ENCODE peak calls at places on chromosomes 1 and 21, in seven cellular contexts. W is glutamatergic neuron, M is AG09309, K is fibroblast of mammary gland, N is mesothelial cell of epicardium, B is fibroblast of lung, X is neural crest cell. C is an unnamed sample.
A peak's percentile ranks its signal among the peaks of the same experiment; 100 is the strongest.

GRCh38 chr1:231663211-231663792 is 36.7 kb downstream of the DISC1 start:
- DNase-seq in W (no peak), M (no peak), K (peak; percentile 30), N (no peak), B (peak; percentile 18), X (no peak), C (no peak)

GRCh38 chr1:212313616-212314015 is 28.4 kb downstream of the PPP2R5A start:
- DNase-seq in W (no peak), M (peak; percentile 67), K (peak; percentile 88), N (no peak), B (peak; percentile 50), X (no peak), C (no peak)

GRCh38 chr1:47729685-47730084 is 267.5 kb downstream of the TRABD2B start:
- DNase-seq in W (no peak), M (no peak), K (no peak), N (no peak), B (no peak), X (no peak), C (no peak)

GRCh38 chr1:208781391-208782035 is 537.3 kb upstream of the PLXNA2 start:
- DNase-seq in W (no peak), M (no peak), K (no peak), N (no peak), B (no peak), X (no peak), C (no peak)

GRCh38 chr1:24955161-24955560 is 25.1 kb upstream of the RUNX3 start:
- DNase-seq in W (no peak), M (peak; percentile 55), K (peak; percentile 45), N (no peak), B (no peak), X (no peak), C (peak; percentile 87)

GRCh38 chr1:184888505-184888904 is 85.8 kb downstream of the NIBAN1 start:
- DNase-seq in W (no peak), M (peak; percentile 45), K (peak; percentile 78), N (no peak), B (peak; percentile 84), X (no peak), C (no peak)

GRCh38 chr21:34989337-34990151 is 59.6 kb downstream of the RUNX1 start:
- DNase-seq in W (no peak), M (peak; percentile 41), K (peak; percentile 31), N (no peak), B (no peak), X (no peak), C (no peak)

GRCh38 chr1:79312438-79312837 is 305.9 kb upstream of the ADGRL4 start:
- DNase-seq in W (no peak), M (no peak), K (no peak), N (no peak), B (no peak), X (no peak), C (no peak)

GRCh38 chr1:163758977-163759670 is 437.4 kb downstream of the NUF2 start:
- DNase-seq in W (no peak), M (no peak), K (no peak), N (no peak), B (no peak), X (no peak), C (no peak)

GRCh38 chr1:200911361-200911760 is 16.7 kb downstream of the INAVA start:
- DNase-seq in W (no peak), M (no peak), K (no peak), N (no peak), B (no peak), X (no peak), C (no peak)

GRCh38 chr21:26842976-26843911 is 2.0 kb downstream of the ADAMTS1 start:
- DNase-seq in W (peak; percentile 74), M (peak; percentile 86), K (peak; percentile 97), N (peak; percentile 69), B (peak; percentile 97), X (peak; percentile 68), C (no peak)

GRCh38 chr1:36885537-36886441 is 148.5 kb downstream of the GRIK3 start:
- DNase-seq in W (no peak), M (no peak), K (no peak), N (no peak), B (no peak), X (no peak), C (no peak)

GRCh38 chr1:15283500-15283899 is 36.5 kb downstream of the FHAD1 start:
- DNase-seq in W (no peak), M (peak; percentile 18), K (peak; percentile 16), N (no peak), B (no peak), X (no peak), C (no peak)

GRCh38 chr1:211335507-211336157 is 9.0 kb downstream of the TRAF5 start:
- DNase-seq in W (no peak), M (no peak), K (no peak), N (no peak), B (no peak), X (no peak), C (no peak)

GRCh38 chr21:36429672-36430546 is 44.7 kb downstream of the CHAF1B start:
- DNase-seq in W (peak; percentile 29), M (peak; percentile 92), K (peak; percentile 99), N (no peak), B (peak; percentile 97), X (no peak), C (peak; percentile 97)

GRCh38 chr1:216621536-216621935 is 101.7 kb downstream of the ESRRG start:
- DNase-seq in W (no peak), M (no peak), K (no peak), N (no peak), B (no peak), X (no peak), C (no peak)

GRCh38 chr1:235246022-235246948 is 81.7 kb downstream of the ARID4B start:
- DNase-seq in W (no peak), M (no peak), K (no peak), N (no peak), B (no peak), X (no peak), C (no peak)

GRCh38 chr1:38305666-38306065 is 259.1 kb upstream of the POU3F1 start:
- DNase-seq in W (no peak), M (no peak), K (no peak), N (no peak), B (no peak), X (no peak), C (no peak)

GRCh38 chr1:58989845-58990244 is 206.0 kb upstream of the JUN start:
- DNase-seq in W (no peak), M (no peak), K (no peak), N (no peak), B (no peak), X (no peak), C (no peak)
- TF ChIP-seq CTCF in W (no peak), M (no peak), K (no peak), N (no peak), B (no peak), X (no peak), C (no peak)

DNA sequence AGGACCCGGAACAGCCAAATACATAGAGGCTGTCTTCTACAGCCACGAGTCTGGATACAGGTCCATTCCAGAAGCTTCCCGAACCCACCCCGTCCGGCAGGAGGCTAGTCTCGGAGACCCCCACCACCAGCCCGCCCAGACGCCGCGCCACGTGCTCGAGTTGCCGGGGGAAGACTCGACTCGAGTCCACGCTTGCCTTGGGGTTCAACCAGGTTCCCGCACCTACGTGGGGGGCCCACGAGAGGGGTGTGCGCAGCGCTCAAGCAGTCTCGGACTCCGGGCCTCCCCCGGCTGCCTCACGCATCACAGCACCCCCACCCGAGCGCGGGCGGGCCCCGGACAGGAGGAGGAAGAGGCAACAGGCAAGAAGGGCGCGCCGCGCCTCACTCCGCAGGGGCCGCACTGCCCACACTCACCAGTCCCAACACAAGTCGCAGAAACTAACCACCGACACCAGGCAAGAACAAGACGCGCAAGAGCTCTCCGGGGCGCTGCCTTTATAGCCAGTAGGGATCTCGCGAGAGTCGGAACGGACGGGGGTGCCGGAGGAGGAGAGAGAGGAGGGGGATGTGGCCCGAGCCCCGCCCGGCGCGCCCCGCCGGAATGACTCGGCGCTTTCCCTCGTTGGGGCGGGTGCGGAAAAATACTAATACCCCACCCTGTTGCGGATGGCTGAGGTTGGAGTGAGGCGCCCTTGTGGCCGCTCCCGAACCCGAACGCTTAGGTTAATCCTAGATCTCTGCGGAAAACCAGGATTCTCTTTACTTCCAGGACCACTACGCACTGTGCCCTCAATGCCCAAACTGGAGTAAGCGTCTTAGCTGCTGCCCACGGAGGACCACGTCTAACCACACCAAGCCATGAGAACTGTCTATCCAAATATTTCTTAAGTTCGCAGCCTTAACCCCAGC is at the start of gene PRDX1:
- DNase-seq in W (peak; percentile 95), M (peak; percentile 84), K (peak; percentile 94), N (peak; percentile 92), B (peak; percentile 96), X (peak; percentile 99), C (peak; percentile 95)
- TF ChIP-seq CTCF in W (no peak), M (no peak), K (no peak), N (no peak), B (no peak), X (peak; percentile 27), C (no peak)

GRCh38 chr1:205585169-205585834 is 46.5 kb downstream of the ELK4 start:
- DNase-seq in W (no peak), M (no peak), K (no peak), N (no peak), B (no peak), X (no peak), C (no peak)

GRCh38 chr1:205585835-205586785 is 45.7 kb downstream of the ELK4 start:
- DNase-seq in W (no peak), M (no peak), K (no peak), N (no peak), B (no peak), X (no peak), C (no peak)

GRCh38 chr1:205582471-205583291 is 49.1 kb downstream of the ELK4 start:
- DNase-seq in W (no peak), M (no peak), K (no peak), N (no peak), B (no peak), X (no peak), C (no peak)

GRCh38 chr1:205583461-205584130 is 48.2 kb downstream of the ELK4 start:
- DNase-seq in W (no peak), M (no peak), K (no peak), N (no peak), B (no peak), X (no peak), C (no peak)

GRCh38 chr1:205584732-205585131 is 47.1 kb downstream of the ELK4 start:
- DNase-seq in W (no peak), M (no peak), K (no peak), N (no peak), B (no peak), X (no peak), C (no peak)
- TF ChIP-seq CTCF in W (peak; percentile 47), M (peak; percentile 48), K (peak; percentile 28), N (peak; percentile 55), B (no peak), X (peak; percentile 48), C (no peak)

DNA sequence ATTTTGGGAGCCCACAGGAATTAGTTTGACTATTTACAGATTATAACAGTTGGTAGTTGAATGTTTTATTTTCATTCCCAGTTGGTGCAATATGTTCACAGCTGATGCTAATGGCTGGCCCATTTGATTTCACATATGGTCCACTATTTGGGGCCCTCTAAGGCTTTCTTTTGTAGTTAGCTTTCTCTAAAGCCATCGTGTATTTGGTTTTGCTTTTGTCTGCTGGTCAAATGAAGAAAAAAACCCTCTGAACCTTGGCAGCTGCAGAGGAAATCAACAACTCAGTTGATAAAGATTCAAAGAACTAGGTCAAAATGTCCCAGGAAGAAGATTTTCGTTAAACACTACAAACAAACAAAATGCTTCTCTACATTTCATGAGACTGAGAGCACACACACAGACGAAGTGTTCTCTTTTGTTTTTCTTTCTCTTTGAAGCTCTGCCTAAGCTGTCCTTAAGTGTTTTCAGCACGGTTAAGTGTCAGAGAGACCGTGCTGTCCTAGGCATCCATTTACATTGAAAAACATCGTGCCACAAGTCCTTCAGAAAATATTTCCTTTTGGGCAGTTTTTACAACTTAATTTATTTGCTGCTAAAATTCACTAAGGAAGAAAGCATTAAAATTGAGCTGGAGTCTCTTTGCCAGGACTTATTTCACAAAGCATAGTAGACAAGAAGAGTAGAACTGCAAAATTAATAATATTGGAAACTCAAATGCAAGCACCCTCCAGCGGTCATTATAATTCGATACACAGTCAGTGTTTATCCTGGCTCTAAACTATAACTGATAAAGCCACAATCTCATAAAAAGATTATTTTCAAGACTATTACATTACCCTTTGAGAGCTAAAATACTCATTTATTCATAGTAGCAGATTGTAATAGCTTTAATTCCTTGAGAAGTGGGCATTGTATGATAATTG is 655.1 kb downstream of the RWDD3 start:
- DNase-seq in W (no peak), M (no peak), K (peak; percentile 0), N (no peak), B (peak; percentile 3), X (no peak), C (no peak)
- TF ChIP-seq CTCF in W (no peak), M (no peak), K (no peak), N (no peak), B (no peak), X (no peak), C (no peak)

C was measured in CD14-positive monocyte.